ENCODE peak calls at places on chromosomes 4 and X, in six cellular contexts. Q is NCI-H1105, P is iris pigment epithelial cell, B is AG09319, J is Ammon's horn, S is lower leg skin. I is an unnamed sample.
A peak's percentile ranks its signal among the peaks of the same experiment; 100 is the strongest.

GRCh38 chr4:157223446-157223845 is 2.9 kb downstream of the GRIA2 start:
- DNase-seq in B (no peak), S (no peak), Q (no peak), P (no peak), J (no peak), I (peak; percentile 25)

GRCh38 chrX:46649421-46650260 is 76.1 kb downstream of the CHST7 start:
- DNase-seq in B (no peak), J (peak; percentile 51), Q (no peak), S (no peak), P (peak; percentile 36), I (no peak)

GRCh38 chr4:154569584-154569983 is 6.8 kb downstream of the FGB start:
- DNase-seq in J (no peak), Q (no peak), P (no peak), S (no peak), B (no peak), I (no peak)

GRCh38 chr4:185817403-185817818 is 5.4 kb upstream of the SORBS2 start:
- DNase-seq in Q (no peak), S (no peak), B (no peak), J (no peak), P (no peak), I (no peak)

GRCh38 chrX:116436358-116436816 is at the start of gene SLC6A14:
- DNase-seq in B (no peak), J (no peak), Q (no peak), P (no peak), S (no peak), I (no peak)

GRCh38 chrX:140913802-140914501 is 88.4 kb upstream of the SPANXB1 start:
- DNase-seq in B (no peak), Q (no peak), P (no peak), J (no peak), S (no peak), I (no peak)

GRCh38 chrX:153926594-153926862 is 464 bp upstream of the ARHGAP4 start:
- DNase-seq in Q (no peak), S (no peak), J (no peak), B (no peak), P (no peak), I (no peak)

GRCh38 chr4:150236626-150237025 is 158.4 kb downstream of the DCLK2 start:
- DNase-seq in J (no peak), P (peak; percentile 51), B (no peak), S (no peak), Q (no peak), I (no peak)

GRCh38 chr4:174926958-174927357 is 8.8 kb downstream of the ADAM29 start:
- DNase-seq in J (no peak), Q (no peak), S (no peak), B (no peak), P (no peak), I (no peak)

GRCh38 chr4:118911162-118911791 is 22.6 kb downstream of the SYNPO2 start:
- DNase-seq in Q (no peak), B (no peak), J (no peak), S (no peak), P (peak; percentile 63), I (no peak)

GRCh38 chrX:10157545-10157944 is 770 bp downstream of the CLCN4 start:
- DNase-seq in Q (no peak), P (peak; percentile 58), S (no peak), B (no peak), J (no peak), I (peak; percentile 9)

GRCh38 chr4:106793933-106794332 is 242.2 kb downstream of the DKK2 start:
- DNase-seq in S (no peak), Q (no peak), J (no peak), P (no peak), B (no peak), I (no peak)

GRCh38 chr4:185738038-185738552 is 73.9 kb downstream of the SORBS2 start:
- DNase-seq in J (no peak), Q (no peak), B (peak; percentile 79), S (peak; percentile 27), P (peak; percentile 79), I (peak; percentile 54)

GRCh38 chr4:148998719-148999118 is 556.5 kb upstream of the NR3C2 start:
- DNase-seq in J (no peak), S (no peak), P (peak; percentile 15), Q (no peak), B (no peak), I (no peak)